ENCODE peak calls at places on chromosome 15, in eight cellular contexts. M is AG08396, X is kidney tubule cell, K is skeletal muscle cell, D is non-pigmented ciliary epithelial cell, B is neural progenitor cell, O is amniotic stem cell, U is mesothelial cell of epicardium. G is an unnamed sample.

GRCh38 chr15:100211855-100212850 is 129.6 kb downstream of the ADAMTS17 start:
- DNase-seq in M (no peak), X (peak), K (no peak), D (no peak), B (no peak), O (no peak), U (peak), G (peak)

GRCh38 chr15:23912191-23912590 is 225.1 kb upstream of the NDN start:
- DNase-seq in M (no peak), X (no peak), K (no peak), D (no peak), B (peak), O (no peak), U (peak), G (no peak)

GRCh38 chr15:60444289-60444912 is 34.5 kb downstream of the ICE2 start:
- DNase-seq in M (peak), X (peak), K (no peak), D (no peak), B (no peak), O (no peak), U (no peak), G (peak)

GRCh38 chr15:74664028-74664616 is 31.7 kb downstream of the EDC3 start:
- DNase-seq in M (peak), X (peak), K (no peak), D (no peak), B (no peak), O (no peak), U (no peak), G (peak)

GRCh38 chr15:87633471-87633870 is 623.1 kb downstream of the NTRK3 start:
- DNase-seq in M (no peak), X (no peak), K (no peak), D (no peak), B (no peak), O (no peak), U (no peak), G (no peak)

GRCh38 chr15:86773766-86774165 is 694.1 kb downstream of the AGBL1 start:
- DNase-seq in M (no peak), X (no peak), K (no peak), D (no peak), B (no peak), O (no peak), U (no peak), G (no peak)

GRCh38 chr15:38563723-38564519 is 693 bp downstream of the RASGRP1 start:
- DNase-seq in M (peak), X (peak), K (no peak), D (no peak), B (peak), O (no peak), U (peak), G (peak)

GRCh38 chr15:73956276-73957086 is 30.2 kb downstream of the LOXL1 start:
- DNase-seq in M (peak), X (peak), K (peak), D (peak), B (no peak), O (peak), U (no peak), G (peak)

GRCh38 chr15:64635486-64635815 is 139.9 kb downstream of the RBPMS2 start:
- DNase-seq in M (peak), X (peak), K (peak), D (peak), B (peak), O (no peak), U (no peak), G (no peak)

GRCh38 chr15:63969652-63970421 is 76.4 kb downstream of the DAPK2 start:
- DNase-seq in M (no peak), X (no peak), K (no peak), D (no peak), B (no peak), O (no peak), U (no peak), G (no peak)

GRCh38 chr15:27414168-27414870 is 443.3 kb downstream of the GABRG3 start:
- DNase-seq in M (no peak), X (peak), K (no peak), D (no peak), B (peak), O (no peak), U (no peak), G (no peak)

GRCh38 chr15:68614621-68615035 is 35.8 kb downstream of the CORO2B start:
- DNase-seq in M (no peak), X (no peak), K (no peak), D (no peak), B (peak), O (no peak), U (no peak), G (no peak)

GRCh38 chr15:41465822-41466421 is 27.8 kb upstream of the ITPKA start:
- DNase-seq in M (peak), X (peak), K (peak), D (peak), B (peak), O (no peak), U (no peak), G (peak)

GRCh38 chr15:60674704-60675405 is 195.9 kb upstream of the ICE2 start:
- DNase-seq in M (no peak), X (no peak), K (no peak), D (no peak), B (no peak), O (no peak), U (no peak), G (no peak)

G was measured in PC-3.